ENCODE peak calls at places on chromosomes 3 and 15, in five cellular contexts. J is astrocyte of the spinal cord, R is heart right ventricle, I is right lobe of liver, C is heart left ventricle. A is an unnamed sample.

GRCh38 chr3:39191103-39191502 is 1.3 kb downstream of the XIRP1 start:
- DNase-seq in C (no peak), R (no peak), J (no peak), I (no peak), A (no peak)

GRCh38 chr3:159724627-159725026 is 264.0 kb upstream of the IL12A start:
- DNase-seq in I (no peak), R (no peak), C (no peak), J (no peak), A (no peak)

GRCh38 chr3:65597225-65597951 is 441.3 kb downstream of the MAGI1 start:
- DNase-seq in R (peak), J (no peak), I (no peak), C (peak), A (peak)

GRCh38 chr3:46979958-46980497 is 562 bp downstream of the NBEAL2 start:
- DNase-seq in R (peak), C (peak), J (no peak), I (peak), A (no peak)

GRCh38 chr3:141941093-141941492 is 64.7 kb downstream of the ATP1B3 start:
- DNase-seq in C (no peak), J (no peak), I (no peak), R (no peak), A (no peak)

GRCh38 chr3:171954644-171955365 is 84.6 kb upstream of the FNDC3B start:
- DNase-seq in R (no peak), C (no peak), I (no peak), J (no peak), A (no peak)

GRCh38 chr3:26718295-26718694 is 95.7 kb downstream of the LRRC3B start:
- DNase-seq in J (no peak), R (no peak), C (no peak), I (no peak), A (no peak)

GRCh38 chr15:49421991-49422390 is 1.1 kb upstream of the FGF7 start:
- DNase-seq in C (no peak), R (peak), I (no peak), J (peak), A (no peak)

GRCh38 chr3:158107508-158108095 is 1.4 kb upstream of the SHOX2 start:
- DNase-seq in I (no peak), J (peak), C (no peak), R (no peak), A (no peak)

GRCh38 chr15:80179025-80179759 is 26.4 kb downstream of the FAH start:
- DNase-seq in J (peak), I (no peak), R (no peak), C (no peak), A (no peak)

GRCh38 chr3:194269610-194270145 is 81.5 kb downstream of the CPN2 start:
- DNase-seq in C (peak), I (peak), R (peak), J (peak), A (no peak)
- TF ChIP-seq CTCF in C (peak), I (peak), R (peak), J (peak), A (peak)

GRCh38 chr3:133376805-133377204 is 23.1 kb upstream of the BFSP2 start:
- DNase-seq in I (no peak), C (no peak), R (no peak), J (no peak), A (no peak)
- TF ChIP-seq CTCF in I (no peak), C (peak), R (peak), J (peak), A (no peak)

GRCh38 chr15:57862761-57863160 is 156.2 kb downstream of the POLR2M start:
- DNase-seq in C (no peak), J (no peak), R (no peak), I (no peak), A (no peak)

GRCh38 chr15:57861805-57862586 is 155.5 kb downstream of the POLR2M start:
- DNase-seq in I (no peak), J (peak), C (no peak), R (no peak), A (no peak)

GRCh38 chr15:57867970-57868791 is 161.7 kb downstream of the POLR2M start:
- DNase-seq in C (no peak), J (no peak), R (no peak), I (no peak), A (no peak)

GRCh38 chr15:57866149-57866736 is 159.7 kb downstream of the POLR2M start:
- DNase-seq in I (peak), C (peak), R (peak), J (peak), A (no peak)

DNA sequence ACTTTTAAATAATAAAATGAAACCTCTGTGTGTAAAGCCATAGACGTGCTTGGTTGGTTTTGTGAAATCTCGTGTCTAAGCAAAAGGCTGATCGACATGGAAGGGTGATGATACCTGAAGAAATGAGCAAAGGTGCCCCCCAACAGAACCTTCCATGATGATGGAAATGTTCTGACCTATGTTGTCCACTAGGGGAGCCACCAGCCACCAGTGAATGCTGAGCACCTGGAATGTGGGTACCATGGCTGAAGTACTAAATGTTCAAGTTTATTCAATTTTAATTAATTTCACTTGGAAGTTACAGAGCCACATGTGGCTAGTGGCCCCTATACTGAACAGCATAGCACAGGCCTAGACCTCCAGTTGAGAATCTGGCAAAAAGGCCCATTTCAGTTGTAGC is 158.8 kb downstream of the POLR2M start:
- DNase-seq in R (no peak), J (no peak), C (no peak), I (no peak), A (no peak)
- TF ChIP-seq CTCF in R (peak), J (peak), C (peak), I (peak), A (peak)

GRCh38 chr3:69305011-69305410 is 80.9 kb downstream of the FRMD4B start:
- DNase-seq in J (peak), I (no peak), C (no peak), R (no peak), A (no peak)

GRCh38 chr3:69304396-69304795 is 81.5 kb downstream of the FRMD4B start:
- DNase-seq in R (no peak), C (no peak), J (no peak), I (no peak), A (no peak)

GRCh38 chr3:69313251-69313650 is 72.6 kb downstream of the FRMD4B start:
- DNase-seq in J (no peak), R (no peak), C (no peak), I (no peak), A (no peak)

GRCh38 chr3:69306239-69307185 is 79.4 kb downstream of the FRMD4B start:
- DNase-seq in I (peak), R (peak), J (peak), C (peak), A (no peak)

DNA sequence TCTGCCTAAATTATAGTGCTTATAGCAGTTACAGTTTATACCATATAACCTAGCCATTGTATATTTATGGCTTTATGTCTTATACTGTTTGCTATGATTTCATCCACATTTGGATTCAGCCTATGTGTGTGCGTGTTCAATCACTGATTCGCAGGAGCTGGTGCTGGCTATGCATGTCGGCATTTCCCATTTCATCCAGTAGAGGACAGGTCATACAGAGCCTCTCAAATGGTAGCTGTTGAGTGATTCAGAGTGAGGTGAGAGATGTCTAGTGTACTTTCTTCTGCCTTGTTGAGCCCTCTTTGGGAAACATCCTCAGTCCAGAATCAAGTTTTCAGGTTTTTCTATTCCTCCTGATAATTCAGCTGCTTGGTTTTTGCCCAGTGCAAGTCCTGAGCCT is 76.1 kb downstream of the FRMD4B start:
- DNase-seq in J (peak), R (no peak), C (no peak), I (no peak), A (no peak)
- TF ChIP-seq CTCF in J (peak), R (peak), C (peak), I (peak), A (peak)

DNA sequence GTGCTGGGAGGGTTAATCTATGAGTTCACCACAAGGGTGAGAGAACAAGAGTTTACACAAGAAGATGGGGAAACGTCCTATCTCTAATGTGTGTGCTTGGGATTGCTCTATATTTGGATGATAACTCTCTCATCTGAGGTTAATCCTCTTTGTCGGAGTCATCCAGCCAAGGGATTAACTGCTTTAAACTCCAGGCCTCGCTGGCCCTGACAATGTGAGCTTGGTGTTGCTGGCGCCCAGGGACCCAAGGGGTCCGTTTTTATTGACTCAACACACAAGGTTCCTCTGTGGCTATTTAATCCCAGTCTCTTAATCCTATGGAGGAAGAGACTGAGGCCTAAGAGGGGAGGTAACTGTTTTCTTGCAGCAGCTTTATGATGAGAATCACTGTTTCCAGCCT is 14.2 kb downstream of the SV2B start:
- DNase-seq in I (no peak), R (no peak), J (no peak), C (no peak), A (no peak)
- TF ChIP-seq CTCF in I (no peak), R (no peak), J (no peak), C (no peak), A (no peak)